ENCODE peak calls at places on chromosomes 13 and 19, in ten cellular contexts. U is C1 segment of cervical spinal cord; A is effector memory CD8-positive, alpha-beta T cell; T is naive thymus-derived CD8-positive, alpha-beta T cell; J is AG09319; D is fibroblast of pulmonary artery; W is stimulated activated CD8-positive, alpha-beta memory T cell treated with anti-CD3 and anti-CD28 coated beads, Interleukin-4, amount 100 ng/mL, for 1 hour; L is activated T-helper 1 cell treated with anti-CD3 and anti-CD28 coated beads, Interleukin-12 subunit alpha, Interleukin-12 subunit beta, Interleukin-2, Interleukin-4 antibody, amounts not matched to agents 30 ng/mL and 10 ng/mL and 1 ng/mL, durations not matched to agents 14 hours and 24 hours and 36 hours; C is GM23248; N is NCI-H1105 treated with DMSO at 0.1 percent for 48 hours. G is an unnamed sample.

GRCh38 chr13:21034602-21035190 is 26.7 kb downstream of the LATS2 start:
- DNase-seq in J (no peak), T (no peak), U (peak; percentile 45), A (no peak), W (no peak), L (no peak), N (no peak), C (peak; percentile 34), D (peak; percentile 71), G (no peak)

GRCh38 chr13:102825921-102826706 is 19.7 kb upstream of the ERCC5 start:
- DNase-seq in J (peak; percentile 69), N (no peak), U (no peak), W (no peak), L (no peak), A (no peak), C (peak; percentile 97), D (peak; percentile 96), T (no peak), G (no peak)

GRCh38 chr19:45404557-45405434 is at the start of gene PPP1R13L:
- DNase-seq in J (no peak), D (peak; percentile 85), C (no peak), T (peak; percentile 19), W (no peak), A (no peak), U (no peak), L (peak; percentile 67), N (peak; percentile 84), G (peak; percentile 36)

GRCh38 chr19:17772172-17772571 is 20.9 kb downstream of the FCHO1 start:
- DNase-seq in N (no peak), T (no peak), U (no peak), L (no peak), D (peak; percentile 40), C (no peak), J (no peak), W (no peak), A (no peak), G (no peak)

GRCh38 chr13:51549050-51549449 is 35.2 kb upstream of the WDFY2 start:
- DNase-seq in D (no peak), J (no peak), N (no peak), U (no peak), A (no peak), W (no peak), T (no peak), C (no peak), L (no peak), G (no peak)

GRCh38 chr19:4089400-4089908 is 22.8 kb upstream of the ZBTB7A start:
- DNase-seq in J (no peak), A (peak; percentile 57), D (no peak), U (peak; percentile 6), W (no peak), N (no peak), T (peak; percentile 40), L (peak; percentile 69), C (no peak), G (no peak)

GRCh38 chr19:4121815-4122214 is 2.1 kb downstream of the MAP2K2 start:
- DNase-seq in W (no peak), A (no peak), J (no peak), N (no peak), T (no peak), C (no peak), L (no peak), U (no peak), D (no peak), G (no peak)

GRCh38 chr19:5890099-5890498 is 13.5 kb downstream of the NDUFA11 start:
- DNase-seq in L (no peak), U (no peak), N (no peak), D (no peak), T (no peak), J (no peak), C (no peak), A (no peak), W (no peak), G (no peak)

GRCh38 chr13:114275309-114275708 is 6.1 kb upstream of the UPF3A start:
- DNase-seq in U (no peak), W (no peak), A (no peak), J (no peak), L (no peak), N (no peak), D (peak; percentile 26), T (no peak), C (peak; percentile 28), G (no peak)

GRCh38 chr13:83620535-83621220 is 261.6 kb downstream of the SLITRK1 start:
- DNase-seq in T (no peak), U (no peak), A (no peak), J (peak; percentile 2), W (no peak), D (peak; percentile 62), C (peak; percentile 76), N (no peak), L (no peak), G (no peak)

GRCh38 chr13:101325423-101325822 is 90.9 kb downstream of the NALCN start:
- DNase-seq in J (no peak), D (no peak), W (no peak), N (peak; percentile 72), C (no peak), L (no peak), U (no peak), T (no peak), A (no peak), G (no peak)

GRCh38 chr19:17706750-17707181 is 12.5 kb upstream of the MAP1S start:
- DNase-seq in T (no peak), U (peak; percentile 5), N (no peak), W (no peak), J (no peak), L (no peak), D (peak; percentile 65), C (peak; percentile 60), A (no peak), G (no peak)

GRCh38 chr19:49863254-49863934 is 4.0 kb downstream of the PNKP start:
- DNase-seq in T (no peak), J (no peak), C (no peak), W (no peak), D (no peak), U (no peak), N (no peak), A (no peak), L (no peak), G (no peak)

GRCh38 chr13:42280537-42280936 is 8.6 kb downstream of the AKAP11 start:
- DNase-seq in A (no peak), J (no peak), U (no peak), C (no peak), L (no peak), W (no peak), N (no peak), T (no peak), D (no peak), G (no peak)

GRCh38 chr13:26253262-26253786 is 605 bp upstream of the CDK8 start:
- DNase-seq in W (no peak), U (no peak), T (no peak), N (no peak), J (no peak), D (no peak), A (no peak), L (no peak), C (no peak), G (no peak)

G was measured in thoracic aorta.